ENCODE peak calls at places on chromosomes 4 and X, in eight cellular contexts. Y, N, J, Z, Q, R, A and G are unnamed samples.
A peak's percentile ranks its signal among the peaks of the same experiment; 100 is the strongest.

GRCh38 chr4:80335226-80335553 is 340 bp upstream of the CFAP299 start:
- DNase-seq in Y (no peak), N (no peak), J (no peak), Z (no peak), Q (no peak), R (no peak), A (no peak), G (no peak)

GRCh38 chr4:163607292-163607691 is 112.8 kb downstream of the TMA16 start:
- DNase-seq in Y (no peak), N (no peak), J (no peak), Z (no peak), Q (no peak), R (no peak), A (no peak), G (no peak)

GRCh38 chrX:15549189-15550012 is 48.8 kb downstream of the BMX start:
- DNase-seq in Y (no peak), N (no peak), J (no peak), Z (no peak), Q (no peak), R (no peak), A (no peak), G (no peak)

GRCh38 chrX:750263-750662 is 119.7 kb downstream of the SHOX start:
- DNase-seq in Y (no peak), N (no peak), J (no peak), Z (no peak), Q (no peak), R (no peak), A (no peak), G (no peak)

GRCh38 chr4:16835597-16836247 is 62.7 kb downstream of the LDB2 start:
- DNase-seq in Y (no peak), N (no peak), J (no peak), Z (no peak), Q (no peak), R (no peak), A (no peak), G (no peak)

GRCh38 chr4:186878203-186878800 is 154.6 kb upstream of the FAT1 start:
- DNase-seq in Y (no peak), N (no peak), J (no peak), Z (no peak), Q (no peak), R (no peak), A (no peak), G (no peak)

GRCh38 chr4:139279723-139280620 is at the start of gene MGARP:
- DNase-seq in Y (no peak), N (peak; percentile 38), J (peak; percentile 16), Z (no peak), Q (peak; percentile 10), R (no peak), A (no peak), G (no peak)

GRCh38 chrX:40040686-40041461 is 56.9 kb downstream of the BCOR start:
- DNase-seq in Y (no peak), N (peak; percentile 15), J (no peak), Z (no peak), Q (no peak), R (no peak), A (no peak), G (no peak)

GRCh38 chr4:169594560-169595195 is 17.7 kb downstream of the NEK1 start:
- DNase-seq in Y (no peak), N (no peak), J (no peak), Z (no peak), Q (no peak), R (no peak), A (no peak), G (no peak)

GRCh38 chr4:111433436-111433835 is 711.8 kb upstream of the FAM241A start:
- DNase-seq in Y (no peak), N (no peak), J (no peak), Z (no peak), Q (no peak), R (no peak), A (no peak), G (no peak)

GRCh38 chrX:48802813-48803261 is 970 bp downstream of the HDAC6 start:
- DNase-seq in Y (no peak), N (no peak), J (no peak), Z (no peak), Q (no peak), R (no peak), A (no peak), G (no peak)

GRCh38 chrX:131650637-131651410 is 107.0 kb downstream of the OR13H1 start:
- DNase-seq in Y (no peak), N (no peak), J (no peak), Z (no peak), Q (no peak), R (no peak), A (no peak), G (no peak)

GRCh38 chrX:149962859-149963757 is 24.8 kb upstream of the EOLA2 start:
- DNase-seq in Y (peak; percentile 42), N (peak; percentile 43), J (no peak), Z (no peak), Q (peak; percentile 69), R (peak; percentile 49), A (no peak), G (peak; percentile 67)

GRCh38 chr4:74428278-74428677 is 16.7 kb upstream of the AREG start:
- DNase-seq in Y (no peak), N (no peak), J (no peak), Z (no peak), Q (no peak), R (no peak), A (no peak), G (no peak)

GRCh38 chr4:36027203-36027602 is 217.1 kb downstream of the ARAP2 start:
- DNase-seq in Y (no peak), N (no peak), J (no peak), Z (no peak), Q (no peak), R (no peak), A (no peak), G (no peak)

GRCh38 chr4:88960576-88960975 is 96.4 kb downstream of the FAM13A start:
- DNase-seq in Y (no peak), N (no peak), J (no peak), Z (no peak), Q (no peak), R (no peak), A (no peak), G (no peak)

GRCh38 chrX:128623361-128623760 is 571.2 kb upstream of the ACTRT1 start:
- DNase-seq in Y (no peak), N (no peak), J (no peak), Z (no peak), Q (no peak), R (no peak), A (no peak), G (no peak)

DNA sequence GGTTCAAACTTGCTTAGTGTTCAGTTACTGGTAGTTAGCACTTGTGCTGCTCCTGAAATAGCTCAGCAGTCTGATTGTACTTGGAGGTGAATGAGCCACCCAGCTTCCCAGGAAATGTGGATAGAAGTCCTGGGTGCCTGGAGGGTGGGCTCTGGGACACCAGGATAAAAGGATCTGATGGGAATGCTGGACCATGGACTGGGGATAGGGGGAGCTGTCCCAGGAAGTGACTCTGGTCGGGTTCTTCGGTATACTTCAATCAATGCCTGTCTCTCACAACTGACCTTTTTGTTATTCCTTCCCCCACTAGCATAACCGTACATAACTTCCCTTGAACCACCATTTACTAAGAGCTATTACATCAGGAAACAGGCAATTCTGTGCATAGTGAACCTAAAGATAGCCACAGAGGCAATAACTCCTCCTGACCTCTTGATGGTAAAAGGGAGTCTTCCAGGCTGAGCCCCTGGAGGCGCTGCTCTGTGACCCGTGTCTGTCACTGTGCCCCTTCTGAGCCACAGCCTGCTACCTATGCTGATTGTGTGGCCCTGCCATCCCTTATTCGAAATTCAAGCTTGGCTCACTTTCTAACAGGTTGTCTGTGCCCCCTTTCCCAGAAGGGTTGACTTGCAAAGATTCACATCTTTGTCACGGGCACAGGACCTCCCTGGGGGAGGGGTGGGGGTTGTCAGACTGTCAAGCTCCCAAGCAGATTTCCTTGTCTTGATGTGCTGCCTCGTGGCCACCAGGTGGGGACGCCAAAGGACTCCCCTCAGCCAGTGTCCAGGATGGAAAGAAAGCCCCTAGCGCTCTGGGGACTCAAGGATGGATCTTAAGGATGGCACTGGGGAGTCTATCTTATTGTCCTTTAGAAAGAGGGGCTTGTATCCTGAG is 24.5 kb upstream of the WDR1 start:
- DNase-seq in Y (no peak), N (no peak), J (no peak), Z (no peak), Q (no peak), R (no peak), A (no peak), G (no peak)
- TF ChIP-seq CTCF in Y (no peak), N (no peak), J (no peak), Z (no peak), Q (no peak), R (no peak), A (no peak), G (no peak)

GRCh38 chrX:30637874-30638793 is 15.1 kb upstream of the GK start:
- DNase-seq in Y (no peak), N (no peak), J (no peak), Z (no peak), Q (no peak), R (no peak), A (no peak), G (no peak)

GRCh38 chrX:30635630-30636029 is 17.6 kb upstream of the GK start:
- DNase-seq in Y (no peak), N (no peak), J (no peak), Z (no peak), Q (no peak), R (peak; percentile 29), A (no peak), G (peak; percentile 33)
- TF ChIP-seq CTCF in Y (peak; percentile 42), N (peak; percentile 40), J (peak; percentile 46), Z (peak; percentile 63), Q (peak; percentile 40), R (no peak), A (no peak), G (peak; percentile 31)

DNA sequence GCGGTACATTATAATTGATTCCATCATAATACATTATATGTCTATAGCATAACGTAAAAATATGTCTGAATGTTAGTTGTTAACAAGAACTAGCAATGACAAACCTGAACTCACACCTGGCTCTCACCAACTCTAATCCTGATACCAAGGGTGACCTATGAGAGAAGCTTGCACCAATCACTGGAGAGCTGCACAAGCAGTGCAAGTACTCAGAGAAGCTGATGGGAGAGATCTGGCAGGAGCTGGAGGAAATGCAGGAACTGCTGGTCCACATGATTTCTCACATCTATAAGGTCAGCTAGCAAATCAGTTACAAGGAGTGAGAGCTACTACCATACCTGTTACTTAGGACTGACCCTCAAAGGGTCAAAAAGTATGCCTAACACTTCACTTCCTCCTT is 74.8 kb downstream of the RAB28 start:
- DNase-seq in Y (no peak), N (no peak), J (no peak), Z (no peak), Q (no peak), R (no peak), A (no peak), G (no peak)
- TF ChIP-seq CTCF in Y (no peak), N (no peak), J (no peak), Z (no peak), Q (no peak), R (no peak), A (no peak), G (no peak)

DNA sequence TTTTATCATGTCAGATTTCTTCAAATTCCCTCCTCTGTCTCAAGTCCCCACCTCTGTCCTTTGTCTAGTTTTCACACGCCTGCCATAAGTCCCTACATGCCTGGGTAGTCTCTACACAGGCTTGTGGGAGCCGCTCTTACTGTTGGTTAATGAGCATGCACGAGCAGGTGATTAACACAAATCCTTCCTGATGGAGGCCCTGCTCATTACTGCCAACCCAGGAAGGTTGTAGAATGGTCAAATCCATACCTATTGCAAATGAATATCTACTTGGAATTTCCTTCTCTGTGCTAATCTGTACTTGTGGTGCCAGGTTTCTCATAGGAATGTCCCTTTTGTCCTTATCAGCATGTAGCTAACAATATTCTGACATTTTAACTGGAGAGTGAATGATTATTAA is 208.4 kb upstream of the HDX start:
- DNase-seq in Y (no peak), N (no peak), J (no peak), Z (no peak), Q (no peak), R (no peak), A (no peak), G (no peak)
- TF ChIP-seq CTCF in Y (no peak), N (no peak), J (no peak), Z (no peak), Q (no peak), R (no peak), A (no peak), G (no peak)